ENCODE peak calls at places on chromosomes 7 and 10, in ten cellular contexts. M is thyroid gland; B is IMR-90; T is right cardiac atrium; J is CD8-positive, alpha-beta T cell; F is thoracic aorta; V is caudate nucleus; C is foreskin keratinocyte; R is neuronal stem cell; I is naive thymus-derived CD4-positive, alpha-beta T cell. S is an unnamed sample.

GRCh38 chr7:74015670-74016069 is 12.3 kb upstream of the ELN start:
- DNase-seq in M (no peak), B (no peak), T (no peak), J (no peak), F (no peak), V (no peak), C (no peak), R (no peak), I (no peak), S (no peak)

GRCh38 chr7:1975179-1975578 is 257.6 kb downstream of the MAD1L1 start:
- DNase-seq in M (no peak), B (no peak), T (peak; percentile 32), J (no peak), F (no peak), V (no peak), C (no peak), R (no peak), I (no peak), S (no peak)

GRCh38 chr10:114634607-114634974 is 23.5 kb downstream of the ABLIM1 start:
- DNase-seq in M (peak; percentile 90), B (peak; percentile 93), T (peak; percentile 89), J (no peak), F (peak; percentile 66), V (no peak), C (peak; percentile 90), R (no peak), I (no peak), S (no peak)

GRCh38 chr10:5809541-5810154 is 3.6 kb downstream of the GDI2 start:
- DNase-seq in M (no peak), B (peak; percentile 1), T (no peak), J (no peak), F (no peak), V (no peak), C (no peak), R (no peak), I (peak; percentile 19), S (no peak)

GRCh38 chr7:24652551-24652950 is 79.3 kb downstream of the PALS2 start:
- DNase-seq in M (no peak), B (no peak), T (no peak), J (no peak), F (no peak), V (no peak), C (no peak), R (no peak), I (no peak), S (no peak)

GRCh38 chr7:7858559-7858958 is 110.0 kb upstream of the GLCCI1 start:
- DNase-seq in M (no peak), B (no peak), T (no peak), J (no peak), F (no peak), V (no peak), C (no peak), R (no peak), I (no peak), S (no peak)

GRCh38 chr7:27156508-27156898 is at the start of gene HOXA7:
- DNase-seq in M (no peak), B (peak; percentile 63), T (no peak), J (no peak), F (no peak), V (no peak), C (peak; percentile 74), R (no peak), I (no peak), S (peak; percentile 82)

GRCh38 chr7:133797818-133798485 is 329.2 kb upstream of the LRGUK start:
- DNase-seq in M (no peak), B (peak; percentile 82), T (no peak), J (no peak), F (no peak), V (no peak), C (peak; percentile 51), R (no peak), I (no peak), S (no peak)

GRCh38 chr10:118873738-118874105 is 119.0 kb upstream of the CACUL1 start:
- DNase-seq in M (no peak), B (no peak), T (no peak), J (no peak), F (no peak), V (no peak), C (peak; percentile 78), R (no peak), I (no peak), S (no peak)

GRCh38 chr10:124708922-124709520 is 35.2 kb downstream of the FAM53B start:
- DNase-seq in M (no peak), B (no peak), T (no peak), J (no peak), F (no peak), V (no peak), C (no peak), R (no peak), I (no peak), S (no peak)

GRCh38 chr7:94509264-94509878 is at the start of gene CASD1:
- DNase-seq in M (peak; percentile 72), B (peak; percentile 1), T (peak; percentile 88), J (peak; percentile 55), F (no peak), V (peak; percentile 34), C (no peak), R (peak; percentile 59), I (peak; percentile 68), S (peak; percentile 80)

GRCh38 chr7:91918356-91918755 is 22.3 kb upstream of the AKAP9 start:
- DNase-seq in M (no peak), B (no peak), T (no peak), J (no peak), F (no peak), V (no peak), C (no peak), R (no peak), I (no peak), S (no peak)

GRCh38 chr7:55594870-55595269 is 22.6 kb upstream of the VOPP1 start:
- DNase-seq in M (no peak), B (no peak), T (no peak), J (no peak), F (no peak), V (no peak), C (no peak), R (no peak), I (no peak), S (no peak)

GRCh38 chr7:84060000-84060399 is 134.6 kb downstream of the SEMA3A start:
- DNase-seq in M (no peak), B (no peak), T (no peak), J (no peak), F (no peak), V (no peak), C (peak; percentile 52), R (no peak), I (no peak), S (no peak)

GRCh38 chr10:35426657-35427056 is 90.3 kb downstream of the CCNY start:
- DNase-seq in M (no peak), B (no peak), T (no peak), J (no peak), F (no peak), V (no peak), C (no peak), R (no peak), I (no peak), S (no peak)

GRCh38 chr10:75111367-75111905 is at the start of gene SAMD8:
- DNase-seq in M (peak; percentile 97), B (peak; percentile 95), T (peak; percentile 99), J (peak; percentile 83), F (peak; percentile 93), V (peak; percentile 77), C (peak; percentile 92), R (peak; percentile 95), I (peak; percentile 95), S (peak; percentile 94)

GRCh38 chr10:37495415-37495814 is 362.0 kb downstream of the ZNF248 start:
- DNase-seq in M (no peak), B (no peak), T (no peak), J (no peak), F (no peak), V (no peak), C (peak; percentile 19), R (no peak), I (no peak), S (no peak)

GRCh38 chr7:55048221-55048859 is 29.5 kb downstream of the EGFR start:
- DNase-seq in M (peak; percentile 41), B (no peak), T (no peak), J (no peak), F (no peak), V (no peak), C (no peak), R (no peak), I (no peak), S (peak; percentile 50)

GRCh38 chr10:77548157-77548556 is 89.5 kb downstream of the KCNMA1 start:
- DNase-seq in M (no peak), B (no peak), T (no peak), J (no peak), F (no peak), V (no peak), C (no peak), R (no peak), I (no peak), S (peak; percentile 76)

GRCh38 chr7:64904008-64904407 is 935 bp downstream of the ZNF273 start:
- DNase-seq in M (no peak), B (no peak), T (no peak), J (no peak), F (no peak), V (no peak), C (no peak), R (no peak), I (no peak), S (no peak)
- H3K27ac ChIP-seq in M (no peak overlapping the region), B (no peak overlapping the region), T (no peak overlapping the region), J (no peak overlapping the region), F (no peak overlapping the region), V (no peak overlapping the region), C (peak overlapping the region; percentile 56), R (no peak overlapping the region), I (peak overlapping the region; percentile 83), S (no peak overlapping the region)

DNA sequence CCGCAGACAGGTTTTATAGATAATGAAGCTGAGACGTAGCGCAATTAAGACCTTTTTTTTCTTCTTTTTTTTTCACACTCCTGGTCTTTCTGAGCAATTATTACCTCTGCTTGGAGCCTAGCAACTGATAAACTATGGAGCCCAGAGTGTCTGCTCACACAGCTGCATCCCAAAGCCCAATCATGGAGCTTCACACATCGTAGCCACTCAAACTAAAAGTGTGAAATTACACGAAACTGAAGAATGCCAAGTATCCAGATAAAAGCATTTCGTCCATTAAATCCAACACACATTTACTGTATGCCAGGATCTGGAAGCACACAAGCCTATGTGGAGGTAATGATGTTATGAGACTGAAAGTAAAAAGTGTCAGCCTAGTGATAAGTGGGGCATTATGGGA is 97.6 kb downstream of the NRP1 start:
- DNase-seq in M (no peak), B (no peak), T (no peak), J (no peak), F (no peak), V (no peak), C (no peak), R (no peak), I (no peak), S (no peak)
- H3K27ac ChIP-seq in M (no peak overlapping the region), B (no peak overlapping the region), T (no peak overlapping the region), J (no peak overlapping the region), F (no peak overlapping the region), V (no peak overlapping the region), C (no peak overlapping the region), R (no peak overlapping the region), I (no peak overlapping the region), S (no peak overlapping the region)

GRCh38 chr7:37353949-37354660 is 94.6 kb downstream of the ELMO1 start:
- DNase-seq in M (no peak), B (no peak), T (no peak), J (no peak), F (no peak), V (no peak), C (no peak), R (no peak), I (no peak), S (no peak)
- H3K27ac ChIP-seq in M (peak overlapping the region; percentile 59), B (no peak overlapping the region), T (peak overlapping the region; percentile 65), J (peak overlapping the region; percentile 59), F (peak overlapping the region; percentile 89), V (peak overlapping the region; percentile 14), C (no peak overlapping the region), R (no peak overlapping the region), I (peak overlapping the region; percentile 75), S (no peak overlapping the region)

GRCh38 chr10:70673929-70674559 is 1.7 kb downstream of the ADAMTS14 start:
- DNase-seq in M (no peak), B (no peak), T (no peak), J (no peak), F (no peak), V (no peak), C (no peak), R (no peak), I (no peak), S (no peak)
- H3K27ac ChIP-seq in M (no peak overlapping the region), B (no peak overlapping the region), T (no peak overlapping the region), J (no peak overlapping the region), F (no peak overlapping the region), V (no peak overlapping the region), C (no peak overlapping the region), R (no peak overlapping the region), I (no peak overlapping the region), S (no peak overlapping the region)

S was measured in colonic mucosa.